ENCODE peak calls at places on chromosomes 4 and X, in seven cellular contexts. D is H9, C is IMR-90, P is neuronal stem cell, F is mesendoderm, B is mesenchymal stem cell, H is H1. L is an unnamed sample. For H3K4me1, the result is how much of the 10 kb centered on the place peaks cover.

GRCh38 chr4:113981591-113981990 is 2.1 kb upstream of the ARSJ start:
- DNase-seq in B (no peak), D (no peak), F (no peak), P (no peak), H (no peak), C (peak), L (no peak)

GRCh38 chrX:38959736-38960534 is 158.7 kb downstream of the MID1IP1 start:
- DNase-seq in C (no peak), H (no peak), B (peak), D (no peak), P (no peak), F (peak), L (no peak)

GRCh38 chr4:28772066-28772465 is 1911.4 kb downstream of the STIM2 start:
- DNase-seq in C (peak), F (peak), B (peak), D (no peak), H (no peak), P (no peak), L (no peak)

GRCh38 chr4:114603455-114603854 is 4.8 kb downstream of the UGT8 start:
- DNase-seq in C (no peak), H (no peak), B (no peak), P (no peak), F (peak), D (no peak), L (no peak)

GRCh38 chr4:48445704-48446103 is 37.4 kb upstream of the SLC10A4 start:
- DNase-seq in H (no peak), C (peak), D (no peak), P (no peak), F (no peak), B (peak), L (peak)

GRCh38 chr4:94726524-94727123 is 31.1 kb upstream of the BMPR1B start:
- DNase-seq in H (no peak), P (no peak), B (no peak), F (no peak), C (no peak), D (no peak), L (no peak)

GRCh38 chr4:56505269-56506109 is at the start of gene ARL9:
- DNase-seq in B (peak), F (peak), D (peak), H (peak), P (peak), C (peak), L (peak)

GRCh38 chrX:18674417-18674787 is 2.5 kb upstream of the RS1 start:
- DNase-seq in B (peak), D (peak), F (no peak), P (peak), C (no peak), H (peak), L (no peak)

GRCh38 chr4:139266208-139266582 is 13.8 kb downstream of the MGARP start:
- DNase-seq in H (no peak), F (no peak), B (no peak), P (no peak), D (no peak), C (no peak), L (no peak)

GRCh38 chr4:26826721-26827120 is 33.9 kb upstream of the STIM2 start:
- DNase-seq in D (no peak), P (no peak), C (peak), H (no peak), F (no peak), B (no peak), L (peak)

GRCh38 chr4:118290951-118291350 is 61.9 kb downstream of the PRSS12 start:
- DNase-seq in C (peak), B (no peak), F (no peak), P (no peak), D (no peak), H (no peak), L (no peak)

GRCh38 chr4:118296739-118297138 is 56.1 kb downstream of the PRSS12 start:
- DNase-seq in F (no peak), B (no peak), P (no peak), H (no peak), D (no peak), C (no peak), L (no peak)
- H3K23ac ChIP-seq in F (no peak), B (no peak), P (no peak), H (no peak), D (no peak), C (no peak), L (no peak)

GRCh38 chrX:130909469-130910136 is 6.6 kb upstream of the ENOX2 start:
- DNase-seq in H (no peak), D (no peak), B (peak), F (no peak), C (no peak), P (no peak), L (no peak)
- H4K8ac ChIP-seq in H (no peak), D (no peak), B (no peak), F (no peak), C (no peak), P (no peak), L (no peak)

DNA sequence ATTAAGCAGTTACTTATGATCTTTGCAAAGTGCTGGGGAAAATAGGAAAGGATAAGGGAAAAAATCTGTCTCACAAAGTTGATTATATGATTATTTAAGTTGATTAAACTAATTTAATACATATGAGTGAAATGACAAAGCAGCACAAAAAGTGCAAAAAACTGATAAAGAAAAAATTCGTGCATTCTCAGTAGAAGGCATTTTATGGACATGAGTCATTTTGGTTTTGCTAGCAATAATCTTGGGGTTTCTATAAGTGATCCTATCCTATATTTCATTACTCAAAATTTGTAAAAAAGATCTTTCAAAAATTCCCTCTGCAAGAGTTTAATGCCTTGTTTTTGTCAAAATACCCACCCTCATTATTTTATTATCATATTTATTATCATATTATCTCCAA is 224.2 kb upstream of the ANXA10 start:
- DNase-seq in B (no peak), P (no peak), F (no peak), C (peak), H (no peak), D (no peak), L (no peak)
- H3K4me1 ChIP-seq in B (under half), P (under half), F (under half), C (under half), H (under half), D (under half), L (under half)

DNA sequence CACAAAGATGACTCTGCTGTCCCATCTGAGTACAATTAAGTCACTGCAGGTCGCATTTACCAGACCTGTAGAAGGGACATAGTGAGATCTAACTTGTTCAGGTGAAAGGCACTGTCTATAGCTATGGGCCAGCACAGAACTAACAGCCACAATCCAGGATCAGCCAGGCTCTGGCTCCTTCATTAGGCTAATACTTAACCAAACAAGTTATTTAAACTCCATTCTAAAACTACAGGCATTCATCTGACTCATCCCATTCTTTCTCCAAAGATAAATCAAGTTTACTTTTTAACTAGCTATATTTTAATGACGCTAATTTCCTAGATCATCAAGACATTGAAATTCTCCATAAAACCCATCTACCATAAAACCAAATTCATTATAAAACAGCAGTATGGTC is 62.5 kb downstream of the STX18 start:
- DNase-seq in D (no peak), F (no peak), H (no peak), P (no peak), B (no peak), C (no peak), L (no peak)
- H3K23ac ChIP-seq in D (no peak), F (no peak), H (no peak), P (no peak), B (no peak), C (no peak), L (no peak)

GRCh38 chrX:137363559-137363958 is 202.4 kb upstream of the ZIC3 start:
- DNase-seq in F (no peak), B (no peak), H (no peak), D (no peak), C (no peak), P (no peak), L (no peak)
- H4K8ac ChIP-seq in F (no peak), B (no peak), H (no peak), D (no peak), C (no peak), P (no peak), L (no peak)

DNA sequence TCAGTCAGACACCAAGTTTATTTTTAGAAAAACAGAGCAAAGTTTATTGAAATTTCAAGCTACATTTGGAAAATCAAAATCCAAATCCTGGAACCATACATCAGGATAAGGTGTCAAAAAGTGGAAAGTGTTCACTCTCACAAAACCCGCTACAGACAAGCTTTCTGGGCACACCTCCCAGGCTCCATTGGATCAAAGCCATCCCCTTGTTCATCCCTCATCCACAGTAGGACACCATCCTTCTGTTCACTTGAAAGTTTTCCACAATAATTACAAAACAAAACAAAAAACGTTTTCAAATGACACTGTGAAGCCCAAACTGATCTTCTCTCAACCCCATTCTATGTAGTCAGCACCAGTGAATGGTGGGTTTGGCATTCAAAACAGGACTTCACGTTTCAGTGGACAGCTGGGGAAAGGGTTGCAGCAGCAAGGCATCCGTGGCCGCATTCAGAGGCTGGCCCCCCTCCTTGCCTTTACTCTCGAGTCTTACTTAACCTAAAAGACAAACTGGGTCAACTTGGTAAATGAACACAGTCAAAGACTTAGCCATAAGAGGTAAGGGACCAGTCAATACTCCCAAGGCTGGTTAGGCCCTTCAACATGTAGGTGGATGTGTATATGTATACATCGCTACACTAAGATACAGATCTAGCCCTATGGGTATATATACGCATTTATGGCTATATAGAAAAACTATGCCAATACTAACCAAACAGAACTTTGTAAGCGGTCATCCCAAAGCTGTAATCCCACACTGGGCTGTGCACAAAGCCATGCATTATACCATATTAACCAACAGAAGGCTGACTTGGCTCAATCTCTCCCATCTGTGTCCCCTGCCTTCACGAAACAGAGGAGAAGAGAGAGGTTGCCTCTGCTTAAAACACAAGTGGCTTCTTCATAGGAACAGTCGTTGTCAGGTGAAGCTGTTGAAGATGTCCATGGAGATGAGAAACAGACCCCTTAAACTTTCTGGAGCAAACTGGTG is 62.1 kb downstream of the TSC22D3 start:
- DNase-seq in H (no peak), C (no peak), F (no peak), D (no peak), P (no peak), B (peak), L (no peak)
- H3K4me1 ChIP-seq in H (under half), C (under half), F (under half), D (under half), P (under half), B (under half), L (under half)

GRCh38 chr4:52977252-52977651 is 115.1 kb downstream of the RASL11B start:
- DNase-seq in P (no peak), D (no peak), B (no peak), F (no peak), H (no peak), C (no peak), L (no peak)
- H3K23ac ChIP-seq in P (no peak), D (no peak), B (no peak), F (no peak), H (no peak), C (no peak), L (no peak)

GRCh38 chr4:175271010-175271630 is 353.0 kb downstream of the ADAM29 start:
- DNase-seq in C (no peak), D (no peak), H (no peak), P (no peak), B (no peak), F (no peak), L (no peak)
- H4K8ac ChIP-seq in C (no peak), D (no peak), H (no peak), P (no peak), B (no peak), F (no peak), L (no peak)

GRCh38 chr4:168885416-168885815 is 124.6 kb downstream of the CBR4 start:
- DNase-seq in B (no peak), D (no peak), F (no peak), C (no peak), H (no peak), P (no peak), L (no peak)

GRCh38 chr4:168886361-168886760 is 123.7 kb downstream of the CBR4 start:
- DNase-seq in D (no peak), F (peak), C (peak), B (peak), P (no peak), H (no peak), L (peak)

GRCh38 chr4:168887809-168888208 is 122.2 kb downstream of the CBR4 start:
- DNase-seq in D (no peak), C (no peak), P (no peak), H (no peak), F (peak), B (no peak), L (no peak)

GRCh38 chr4:168891086-168891485 is 119.0 kb downstream of the CBR4 start:
- DNase-seq in D (no peak), P (no peak), H (no peak), C (no peak), F (no peak), B (no peak), L (no peak)

DNA sequence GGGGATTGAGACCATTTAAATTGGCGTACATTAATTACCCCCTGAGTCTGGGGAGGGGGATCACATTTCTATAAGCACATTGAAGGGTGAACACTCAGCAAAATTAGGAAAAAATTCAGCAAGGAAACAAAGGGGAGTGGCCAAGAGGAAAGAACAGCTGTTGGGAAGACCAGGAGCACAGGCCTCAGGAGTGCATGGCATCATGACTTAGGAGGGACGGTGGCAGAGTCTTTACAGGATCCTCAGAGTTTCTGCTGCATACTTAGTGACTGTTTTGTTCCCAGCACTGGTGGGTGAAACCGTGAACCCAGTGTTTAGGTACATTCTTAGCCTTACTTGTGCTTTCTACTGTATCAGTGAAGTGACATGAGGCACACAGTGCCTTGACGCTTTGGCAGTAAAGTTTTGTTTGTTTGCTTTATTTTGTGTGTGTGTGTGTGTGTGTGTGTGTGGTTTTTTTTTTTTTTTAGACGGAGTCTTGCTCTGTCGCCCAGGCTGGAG is 121.3 kb downstream of the CBR4 start:
- DNase-seq in B (no peak), C (no peak), D (no peak), P (no peak), F (no peak), H (no peak), L (no peak)
- H3K4me1 ChIP-seq in B (under half), C (under half), D (under half), P (under half), F (under half), H (under half), L (under half)